ENCODE peak calls at places on chromosome 17, in six cellular contexts. V is adrenal gland; L is pancreas; B is HCT116; K is CD4-positive, alpha-beta memory T cell; S is tibial nerve. H is an unnamed sample.

GRCh38 chr17:10120749-10121148 is 77.7 kb downstream of the GAS7 start:
- DNase-seq in V (no peak), L (no peak), B (no peak), K (no peak), S (no peak), H (no peak)

GRCh38 chr17:40480501-40481003 is 20.9 kb downstream of the TNS4 start:
- DNase-seq in V (no peak), L (no peak), B (no peak), K (peak; percentile 95), S (no peak), H (no peak)

GRCh38 chr17:28867276-28867675 is 12.5 kb downstream of the ERAL1 start:
- DNase-seq in V (no peak), L (no peak), B (no peak), K (no peak), S (no peak), H (no peak)

GRCh38 chr17:6831662-6832263 is at the start of gene TEKT1:
- DNase-seq in V (peak; percentile 73), L (peak; percentile 82), B (no peak), K (peak; percentile 78), S (peak; percentile 33), H (peak; percentile 93)

GRCh38 chr17:72399608-72400487 is 279.0 kb downstream of the SOX9 start:
- DNase-seq in V (no peak), L (peak; percentile 64), B (no peak), K (no peak), S (no peak), H (no peak)

GRCh38 chr17:73609688-73610210 is 34.5 kb downstream of the SDK2 start:
- DNase-seq in V (no peak), L (no peak), B (no peak), K (no peak), S (no peak), H (no peak)

GRCh38 chr17:41982026-41982989 is 15.7 kb downstream of the CNP start:
- DNase-seq in V (no peak), L (no peak), B (no peak), K (no peak), S (no peak), H (no peak)

GRCh38 chr17:71987634-71988033 is 133.2 kb upstream of the SOX9 start:
- DNase-seq in V (no peak), L (no peak), B (no peak), K (no peak), S (no peak), H (no peak)

GRCh38 chr17:35245196-35245486 is 2.3 kb downstream of the SLFN5 start:
- DNase-seq in V (no peak), L (no peak), B (peak; percentile 68), K (no peak), S (no peak), H (no peak)

GRCh38 chr17:28982191-28982793 is 23.5 kb downstream of the SEZ6 start:
- DNase-seq in V (no peak), L (no peak), B (no peak), K (peak; percentile 80), S (no peak), H (no peak)

GRCh38 chr17:60445144-60445543 is 22.9 kb downstream of the CHCT1 start:
- DNase-seq in V (no peak), L (no peak), B (no peak), K (no peak), S (no peak), H (no peak)

GRCh38 chr17:14748036-14748715 is 447.3 kb downstream of the HS3ST3B1 start:
- DNase-seq in V (no peak), L (no peak), B (no peak), K (no peak), S (no peak), H (peak; percentile 75)

DNA sequence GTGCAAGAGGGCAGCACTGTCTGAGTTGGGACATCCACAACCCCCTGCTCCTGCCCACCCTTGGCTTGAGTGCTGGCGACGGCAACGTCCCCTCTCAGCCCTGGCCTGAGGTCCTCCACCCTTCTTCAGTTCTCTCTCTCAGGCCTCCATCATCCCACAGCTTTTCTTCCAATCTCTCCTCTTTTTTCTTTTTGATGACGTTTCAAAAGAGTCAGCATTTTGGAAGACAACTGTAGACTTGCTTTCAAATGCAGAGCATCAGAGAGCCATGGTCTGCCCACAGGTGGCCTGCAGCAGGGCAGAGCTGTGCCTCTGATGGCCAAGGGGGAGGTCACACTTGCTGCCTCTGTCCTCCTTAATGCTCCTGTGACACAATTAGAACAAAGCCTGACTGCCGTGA is 775.4 kb downstream of the KCNJ18 start:
- DNase-seq in V (no peak), L (no peak), B (no peak), K (no peak), S (no peak), H (no peak)
- H3K9me3 ChIP-seq in V (no peaks in the 10 kb centered on the region), L (no peaks in the 10 kb centered on the region), B (peaks cover 12% of the 10 kb centered on the region), K (no peaks in the 10 kb centered on the region), S (no peaks in the 10 kb centered on the region), H (no peaks in the 10 kb centered on the region)

DNA sequence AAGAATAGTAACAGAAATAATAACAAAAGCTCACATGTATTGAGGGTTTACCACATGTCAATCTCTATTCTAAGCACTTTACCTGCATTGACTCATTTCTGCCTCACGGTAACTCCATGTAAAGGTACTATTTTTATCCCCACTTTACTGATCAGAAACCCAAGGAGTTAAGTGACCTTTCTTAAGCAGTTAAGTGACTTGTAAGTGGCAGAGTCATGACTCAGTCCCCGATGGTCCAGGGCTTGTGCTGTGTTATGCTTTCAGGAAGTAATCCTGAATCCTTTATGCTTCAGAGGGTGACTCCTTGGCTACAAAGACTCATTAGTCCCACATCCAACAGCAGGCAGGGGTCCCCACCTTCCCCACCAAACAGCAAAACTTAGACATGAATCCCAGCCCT is 66.5 kb downstream of the MRM1 start:
- DNase-seq in V (no peak), L (no peak), B (no peak), K (no peak), S (no peak), H (no peak)
- H3K9me3 ChIP-seq in V (no peaks in the 10 kb centered on the region), L (no peaks in the 10 kb centered on the region), B (no peaks in the 10 kb centered on the region), K (no peaks in the 10 kb centered on the region), S (no peaks in the 10 kb centered on the region), H (no peaks in the 10 kb centered on the region)

GRCh38 chr17:16551878-16552636 is 16.9 kb downstream of the ZNF287 start:
- DNase-seq in V (no peak), L (no peak), B (no peak), K (no peak), S (no peak), H (no peak)
- H3K9me3 ChIP-seq in V (peaks cover 35% of the 10 kb centered on the region), L (peaks cover 6% of the 10 kb centered on the region), B (peaks cover 35% of the 10 kb centered on the region), K (peaks cover 69% of the 10 kb centered on the region), S (peaks cover 92% of the 10 kb centered on the region), H (peaks cover 20% of the 10 kb centered on the region)

DNA sequence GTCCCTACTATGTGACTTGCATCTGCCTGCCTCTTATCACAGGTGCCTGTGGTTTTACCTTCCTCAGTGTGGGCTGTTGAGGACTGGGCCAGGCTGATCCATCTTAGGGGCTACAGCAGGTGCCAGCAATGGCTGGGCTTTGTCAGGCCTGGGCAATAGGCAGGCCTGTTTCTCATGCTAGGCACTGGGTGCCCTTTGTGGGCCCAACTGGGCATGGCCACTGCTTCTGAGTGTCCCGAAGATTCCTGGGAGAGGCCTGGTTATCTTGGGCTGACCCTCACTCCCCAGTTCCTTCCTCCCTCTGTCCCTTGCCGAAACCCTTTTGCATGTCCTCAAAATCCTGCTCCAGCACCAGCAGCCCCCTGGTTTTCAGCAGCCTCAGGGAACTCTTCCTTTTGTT is 1024.9 kb downstream of the KCNJ18 start:
- DNase-seq in V (no peak), L (no peak), B (no peak), K (no peak), S (no peak), H (no peak)
- H3K9me3 ChIP-seq in V (peaks cover 4% of the 10 kb centered on the region), L (no peaks in the 10 kb centered on the region), B (peaks cover 19% of the 10 kb centered on the region), K (no peaks in the 10 kb centered on the region), S (peaks cover 6% of the 10 kb centered on the region), H (peaks cover 10% of the 10 kb centered on the region)